ENCODE peak calls at places on chromosomes 1 and 21, in five cellular contexts. H is stomach, G is ovary, W is A549, F is suprapubic skin. Y is an unnamed sample.
A peak's percentile ranks its signal among the peaks of the same experiment; 100 is the strongest.

GRCh38 chr1:84377480-84378095 is 20.7 kb upstream of the DNASE2B start:
- DNase-seq in H (no peak), F (no peak), W (no peak), G (no peak), Y (no peak)

GRCh38 chr1:12580054-12580887 is 37.7 kb downstream of the DHRS3 start:
- DNase-seq in W (no peak), G (no peak), F (no peak), H (no peak), Y (no peak)

GRCh38 chr1:26922201-26922729 is 722 bp downstream of the NUDC start:
- DNase-seq in G (no peak), W (no peak), F (no peak), H (no peak), Y (no peak)

GRCh38 chr21:46675595-46676280 is 40.3 kb downstream of the PRMT2 start:
- DNase-seq in F (no peak), G (no peak), W (no peak), H (no peak), Y (no peak)

GRCh38 chr1:19268445-19268844 is 16.8 kb downstream of the MRTO4 start:
- DNase-seq in W (no peak), G (no peak), F (no peak), H (no peak), Y (no peak)

GRCh38 chr1:229109320-229109761 is 161.6 kb upstream of the RAB4A start:
- DNase-seq in G (no peak), H (no peak), W (no peak), F (no peak), Y (no peak)

GRCh38 chr1:65818966-65819365 is 26.3 kb downstream of the PDE4B start:
- DNase-seq in G (no peak), H (no peak), W (no peak), F (no peak), Y (no peak)

GRCh38 chr21:29005696-29006095 is 13.0 kb upstream of the LTN1 start:
- DNase-seq in G (no peak), H (no peak), W (no peak), F (no peak), Y (peak; percentile 74)

GRCh38 chr21:31752967-31753366 is 21.0 kb upstream of the SCAF4 start:
- DNase-seq in G (no peak), H (no peak), W (no peak), F (no peak), Y (no peak)

GRCh38 chr1:17792421-17792820 is 37.3 kb downstream of the ACTL8 start:
- DNase-seq in H (no peak), G (no peak), F (peak; percentile 11), W (no peak), Y (no peak)

GRCh38 chr1:154342836-154343472 is 17.6 kb downstream of the ATP8B2 start:
- DNase-seq in H (peak; percentile 47), W (no peak), F (no peak), G (no peak), Y (no peak)

GRCh38 chr21:45588861-45589491 is 46.7 kb upstream of the SLC19A1 start:
- DNase-seq in W (no peak), H (no peak), G (no peak), F (peak; percentile 35), Y (no peak)
- H3K9me3 ChIP-seq in W (peaks cover 19% of the 10 kb centered on the region), H (peaks cover 33% of the 10 kb centered on the region), G (no peaks in the 10 kb centered on the region), F (peaks cover 11% of the 10 kb centered on the region), Y (no peaks in the 10 kb centered on the region)

GRCh38 chr1:114088392-114089299 is 65.0 kb downstream of the SYT6 start:
- DNase-seq in F (no peak), H (no peak), G (no peak), W (no peak), Y (no peak)
- TF ChIP-seq EP300 in F (no peak), H (no peak), G (no peak), W (no peak), Y (no peak)

DNA sequence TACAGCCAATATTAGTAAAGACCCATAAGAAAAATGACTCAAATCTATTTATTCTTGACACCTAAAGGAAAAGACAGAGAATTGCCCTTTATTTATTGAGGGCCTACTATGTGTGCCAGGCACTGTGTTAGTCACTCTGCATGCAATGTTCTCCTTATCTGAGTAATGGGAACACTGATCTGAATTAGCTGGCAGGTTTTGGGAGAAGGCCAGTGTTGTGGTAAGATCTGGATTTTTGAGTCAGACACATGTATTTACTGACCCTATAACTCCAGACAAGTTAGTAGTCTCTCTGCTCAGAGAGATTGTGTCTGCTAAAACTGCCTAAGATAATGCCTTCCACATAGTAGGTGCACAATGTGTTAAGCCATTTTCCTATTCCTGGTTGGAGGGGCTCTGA is 17.3 kb downstream of the LCE4A start:
- DNase-seq in F (no peak), W (no peak), H (no peak), G (no peak), Y (no peak)
- H3K9me3 ChIP-seq in F (no peaks in the 10 kb centered on the region), W (no peaks in the 10 kb centered on the region), H (no peaks in the 10 kb centered on the region), G (no peaks in the 10 kb centered on the region), Y (no peaks in the 10 kb centered on the region)

GRCh38 chr1:6113745-6114144 is 66.4 kb downstream of the CHD5 start:
- DNase-seq in W (no peak), G (no peak), F (no peak), H (no peak), Y (no peak)

GRCh38 chr1:6112690-6113005 is 67.0 kb downstream of the KCNAB2 start:
- DNase-seq in G (no peak), W (no peak), F (no peak), H (no peak), Y (no peak)

GRCh38 chr1:6111991-6112689 is 66.5 kb downstream of the KCNAB2 start:
- DNase-seq in G (no peak), F (no peak), H (no peak), W (no peak), Y (no peak)

GRCh38 chr1:6111571-6111970 is 65.9 kb downstream of the KCNAB2 start:
- DNase-seq in G (no peak), W (no peak), H (no peak), F (no peak), Y (no peak)

GRCh38 chr1:6113116-6113515 is 67.0 kb downstream of the CHD5 start:
- DNase-seq in H (no peak), G (no peak), F (no peak), W (no peak), Y (no peak)
- TF ChIP-seq EP300 in H (no peak), G (no peak), F (no peak), W (no peak), Y (no peak)

DNA sequence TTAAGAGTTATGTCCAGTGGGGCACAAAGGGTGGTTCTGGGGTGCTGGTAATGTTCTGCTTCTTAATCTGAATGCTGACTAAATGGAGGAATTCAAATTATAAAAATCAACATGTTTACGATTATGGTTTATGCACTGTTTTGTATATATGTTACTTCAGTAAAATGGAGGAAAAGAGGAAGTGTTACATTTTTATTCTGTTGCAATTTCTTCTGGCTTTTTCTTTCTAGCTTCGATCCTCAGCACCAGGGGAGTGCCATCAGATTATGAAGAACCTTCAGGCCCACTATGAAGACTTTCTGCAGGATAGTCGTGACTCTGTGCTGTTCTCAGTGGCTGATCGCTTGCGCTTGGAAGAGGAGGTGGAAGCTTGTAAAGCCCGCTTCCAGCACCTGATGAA is 105.5 kb downstream of the MACF1 start:
- DNase-seq in F (no peak), W (no peak), G (no peak), H (no peak), Y (no peak)
- H3K9me3 ChIP-seq in F (no peaks in the 10 kb centered on the region), W (no peaks in the 10 kb centered on the region), G (no peaks in the 10 kb centered on the region), H (no peaks in the 10 kb centered on the region), Y (no peaks in the 10 kb centered on the region)

DNA sequence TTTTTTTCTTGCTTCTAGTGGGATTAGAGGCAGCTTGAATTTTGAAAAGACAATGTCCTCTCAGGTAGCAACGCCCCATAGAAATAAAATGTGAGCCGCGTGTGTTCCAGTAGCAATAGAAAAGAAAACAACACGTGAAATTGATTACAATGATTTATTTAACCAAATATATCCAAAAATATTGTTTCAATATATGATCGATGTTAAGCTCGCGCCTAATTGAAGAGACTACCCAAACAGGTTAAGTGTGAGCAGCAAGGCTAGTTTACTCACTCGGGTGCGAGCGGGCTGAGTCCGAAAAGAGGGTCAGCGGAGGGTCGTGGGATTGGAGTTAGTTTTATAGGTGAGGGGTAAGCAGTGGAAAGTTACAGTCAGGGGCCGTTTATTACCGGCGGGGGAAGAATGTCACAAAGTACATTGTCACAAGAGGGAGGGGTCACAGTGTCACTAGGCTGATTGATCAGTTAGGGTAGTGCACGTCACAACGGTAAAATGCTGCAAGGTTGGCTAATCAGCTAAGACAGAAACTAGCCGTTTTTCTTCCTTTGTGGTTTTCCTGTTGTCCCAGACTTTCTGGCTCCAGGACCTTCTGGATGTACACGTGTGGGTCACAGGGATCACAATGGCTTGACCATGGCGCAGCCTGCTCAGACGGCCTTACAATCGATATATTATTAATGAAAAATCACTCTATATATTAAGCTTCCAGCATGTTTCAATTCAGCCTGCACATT is 697 bp upstream of the ZNF670 start:
- DNase-seq in H (no peak), W (no peak), G (no peak), F (no peak), Y (no peak)
- TF ChIP-seq EP300 in H (no peak), W (no peak), G (no peak), F (no peak), Y (no peak)

DNA sequence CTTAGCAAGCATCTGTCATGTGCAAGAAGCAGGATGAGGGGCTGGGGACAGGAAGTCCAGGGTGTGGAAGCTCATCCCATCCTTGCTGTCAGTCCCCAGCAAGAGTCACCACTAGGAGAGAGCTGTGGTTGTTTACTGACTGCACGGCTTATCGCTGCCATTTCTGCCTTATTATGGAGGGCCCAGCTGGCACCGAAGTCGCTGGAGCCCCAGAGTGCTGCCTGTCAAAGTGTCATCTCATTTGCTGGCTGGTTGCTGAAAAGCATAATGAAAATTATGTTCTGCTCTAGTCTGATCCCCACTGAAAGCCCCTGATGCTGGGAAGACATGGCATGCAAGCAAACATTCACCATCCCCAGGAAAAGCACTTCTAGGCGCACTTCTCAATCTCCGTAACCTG is 642.7 kb downstream of the NPHP4 start:
- DNase-seq in W (no peak), G (no peak), F (peak; percentile 20), H (no peak), Y (no peak)
- H3K9me3 ChIP-seq in W (no peaks in the 10 kb centered on the region), G (no peaks in the 10 kb centered on the region), F (no peaks in the 10 kb centered on the region), H (no peaks in the 10 kb centered on the region), Y (peaks cover 1% of the 10 kb centered on the region)

GRCh38 chr1:22296701-22297591 is 154.0 kb upstream of the WNT4 start:
- DNase-seq in F (peak; percentile 50), H (peak; percentile 22), G (no peak), W (no peak), Y (no peak)
- TF ChIP-seq EP300 in F (no peak), H (no peak), G (no peak), W (no peak), Y (no peak)